ENCODE peak calls at places on chromosome 19, in ten cellular contexts. F is aorta, W is fibroblast of pulmonary artery, P is foreskin fibroblast, H is BE2C, B is fibroblast of the aortic adventitia, N is mammary epithelial cell, E is pancreas, R is A549, V is astrocyte of the spinal cord. A is an unnamed sample.

GRCh38 chr19:38298841-38299680 is 5.0 kb upstream of the C19orf33 start:
- DNase-seq in B (peak), N (no peak), W (no peak), E (no peak), H (no peak), V (peak), R (no peak), P (no peak), F (no peak), A (no peak)

GRCh38 chr19:35846038-35846668 is 6.2 kb downstream of the NPHS1 start:
- DNase-seq in F (no peak), V (no peak), B (no peak), E (no peak), N (no peak), R (peak), P (peak), W (no peak), H (no peak), A (no peak)

GRCh38 chr19:2451741-2452140 is 5.0 kb downstream of the LMNB2 start:
- DNase-seq in P (no peak), B (no peak), N (no peak), W (no peak), H (no peak), E (no peak), F (peak), R (no peak), V (no peak), A (no peak)

GRCh38 chr19:29532956-29533355 is 7.2 kb downstream of the VSTM2B start:
- DNase-seq in P (no peak), N (no peak), F (no peak), B (no peak), E (no peak), V (no peak), R (no peak), H (no peak), W (no peak), A (no peak)

GRCh38 chr19:45499196-45500180 is 1.2 kb downstream of the PPM1N start:
- DNase-seq in V (no peak), N (no peak), P (peak), E (no peak), H (peak), F (peak), B (no peak), R (peak), W (no peak), A (peak)

GRCh38 chr19:28488006-28488405 is 724.9 kb downstream of the UQCRFS1 start:
- DNase-seq in B (no peak), N (no peak), W (no peak), P (no peak), E (no peak), R (no peak), H (no peak), F (no peak), V (no peak), A (no peak)

GRCh38 chr19:45958320-45958719 is 15.3 kb downstream of the NOVA2 start:
- DNase-seq in B (no peak), P (no peak), E (no peak), V (no peak), H (no peak), N (no peak), W (no peak), R (no peak), F (no peak), A (no peak)

GRCh38 chr19:40862785-40863184 is 12.5 kb upstream of the CYP2A6 start:
- DNase-seq in E (no peak), W (peak), B (no peak), P (peak), V (no peak), H (no peak), F (no peak), N (no peak), R (peak), A (peak)

GRCh38 chr19:46610851-46611770 is 10.0 kb downstream of the CALM3 start:
- DNase-seq in V (peak), H (no peak), P (peak), F (peak), R (no peak), B (peak), N (no peak), W (no peak), E (no peak), A (peak)

GRCh38 chr19:55080915-55081772 is 5.5 kb downstream of the EPS8L1 start:
- DNase-seq in F (peak), V (peak), P (peak), B (peak), N (peak), W (peak), H (peak), R (peak), E (peak), A (peak)

GRCh38 chr19:5803752-5804515 is 933 bp upstream of the NRTN start:
- DNase-seq in W (peak), N (peak), R (peak), B (peak), H (peak), E (peak), F (peak), P (peak), V (peak), A (peak)
- H3K4me3 ChIP-seq in W (peak), N (peak), R (peak), B (peak), H (peak), E (no peak), F (no peak), P (peak), V (peak), A (peak)

GRCh38 chr19:6500837-6501739 is 1.0 kb downstream of the TUBB4A start:
- DNase-seq in F (no peak), V (no peak), E (no peak), R (no peak), B (no peak), W (no peak), H (no peak), P (no peak), N (no peak), A (no peak)
- H3K4me3 ChIP-seq in F (no peak), V (no peak), E (peak), R (peak), B (no peak), W (no peak), H (peak), P (no peak), N (no peak), A (no peak)

GRCh38 chr19:49447485-49448431 is 3.9 kb downstream of the PIH1D1 start:
- DNase-seq in V (peak), H (peak), P (peak), F (peak), W (peak), B (peak), R (peak), N (no peak), E (no peak), A (no peak)
- H3K4me3 ChIP-seq in V (no peak), H (no peak), P (no peak), F (no peak), W (no peak), B (no peak), R (no peak), N (no peak), E (no peak), A (no peak)

GRCh38 chr19:51820821-51821446 is 26.0 kb downstream of the FPR3 start:
- DNase-seq in B (no peak), H (no peak), N (no peak), E (no peak), F (no peak), V (no peak), W (no peak), P (no peak), R (no peak), A (no peak)

GRCh38 chr19:51821511-51821910 is 26.6 kb downstream of the FPR3 start:
- DNase-seq in N (no peak), V (no peak), P (no peak), R (no peak), B (no peak), W (no peak), F (no peak), E (no peak), H (no peak), A (no peak)

GRCh38 chr19:51830263-51830662 is 35.3 kb downstream of the FPR3 start:
- DNase-seq in R (no peak), P (no peak), W (peak), H (no peak), N (peak), B (peak), E (no peak), F (no peak), V (no peak), A (peak)

GRCh38 chr19:51821921-51822716 is 27.2 kb downstream of the FPR3 start:
- DNase-seq in N (peak), E (no peak), V (no peak), B (peak), H (no peak), R (no peak), P (peak), F (no peak), W (peak), A (peak)

DNA sequence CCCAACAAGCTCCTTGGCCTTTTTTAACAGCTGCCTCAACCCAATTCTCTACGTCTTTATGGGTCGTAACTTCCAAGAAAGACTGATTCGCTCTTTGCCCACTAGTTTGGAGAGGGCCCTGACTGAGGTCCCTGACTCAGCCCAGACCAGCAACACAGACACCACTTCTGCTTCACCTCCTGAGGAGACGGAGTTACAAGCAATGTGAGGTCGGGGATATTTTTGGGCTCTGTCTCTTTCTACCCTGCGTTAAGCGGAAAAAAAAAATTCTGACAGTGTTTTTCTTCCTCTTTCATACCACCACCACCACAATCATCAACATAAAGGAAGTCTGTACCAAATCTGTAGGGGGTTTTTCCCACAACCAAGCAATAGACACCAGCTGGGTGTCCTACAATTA is 29.6 kb downstream of the FPR3 start:
- DNase-seq in V (no peak), P (no peak), N (no peak), H (no peak), E (no peak), R (no peak), B (no peak), F (peak), W (no peak), A (no peak)
- H3K4me3 ChIP-seq in V (no peak), P (no peak), N (no peak), H (no peak), E (no peak), R (no peak), B (no peak), F (no peak), W (no peak), A (no peak)

GRCh38 chr19:32168111-32168510 is 177.3 kb upstream of the ZNF507 start:
- DNase-seq in H (no peak), N (no peak), V (no peak), B (no peak), W (no peak), E (no peak), R (no peak), F (no peak), P (no peak), A (no peak)

GRCh38 chr19:32165750-32166149 is 179.7 kb upstream of the ZNF507 start:
- DNase-seq in F (no peak), E (no peak), H (no peak), B (no peak), P (no peak), R (no peak), W (no peak), V (no peak), N (no peak), A (no peak)

GRCh38 chr19:32165176-32165575 is 180.2 kb upstream of the ZNF507 start:
- DNase-seq in R (no peak), V (no peak), N (no peak), P (no peak), B (no peak), E (no peak), W (no peak), H (no peak), F (no peak), A (no peak)

GRCh38 chr19:32166238-32166637 is 179.2 kb upstream of the ZNF507 start:
- DNase-seq in N (no peak), P (no peak), R (no peak), E (no peak), F (no peak), W (no peak), B (no peak), H (peak), V (no peak), A (no peak)

DNA sequence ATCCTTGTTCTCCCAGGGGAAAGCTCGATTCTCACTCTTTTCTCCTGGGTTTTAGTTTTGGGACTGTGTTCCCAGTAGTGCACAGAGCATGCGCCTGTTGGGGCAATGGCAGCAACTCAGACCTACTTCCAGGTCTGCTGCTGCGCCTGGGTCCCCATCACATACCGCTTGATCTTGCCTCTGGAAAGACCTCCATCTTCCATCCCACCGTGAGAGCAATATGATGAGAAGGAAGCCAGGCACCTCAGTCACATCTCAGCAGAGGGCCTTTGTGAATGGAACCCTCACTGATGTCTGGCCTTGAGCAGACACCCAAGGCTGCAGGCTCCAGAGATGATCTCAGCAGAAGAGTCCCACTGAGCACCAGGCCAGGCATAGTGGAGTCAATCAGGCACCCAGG is 176.8 kb upstream of the ZNF507 start:
- DNase-seq in V (no peak), R (no peak), B (no peak), F (no peak), P (no peak), N (no peak), E (no peak), H (no peak), W (no peak), A (no peak)
- H3K4me3 ChIP-seq in V (no peak), R (no peak), B (no peak), F (no peak), P (no peak), N (no peak), E (no peak), H (no peak), W (no peak), A (no peak)

DNA sequence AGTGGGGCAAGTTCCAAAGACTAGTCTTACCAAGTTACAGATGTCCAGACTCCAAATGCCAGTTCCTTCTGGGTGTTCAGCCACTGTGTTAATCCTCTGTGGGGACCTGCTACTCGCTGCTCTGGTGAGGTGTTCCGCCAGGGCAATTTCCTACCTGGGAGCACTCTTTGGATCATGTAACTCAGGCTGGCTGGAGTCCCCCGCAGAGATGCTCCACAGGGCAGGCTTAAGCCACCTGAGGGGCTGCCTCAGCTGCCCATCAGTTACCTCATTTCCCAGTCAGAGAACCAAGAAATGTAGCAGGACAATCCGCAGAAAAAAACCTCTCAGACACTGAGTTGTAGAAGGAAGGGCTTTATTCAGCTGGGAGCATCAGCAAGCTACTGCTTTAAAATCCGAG is 133.8 kb downstream of the ZNF737 start:
- DNase-seq in R (no peak), N (no peak), V (no peak), H (no peak), B (no peak), P (no peak), W (no peak), F (no peak), E (no peak), A (no peak)
- H3K4me3 ChIP-seq in R (no peak), N (no peak), V (no peak), H (no peak), B (no peak), P (no peak), W (no peak), F (no peak), E (no peak), A (no peak)

GRCh38 chr19:57668635-57669034 is at the start of gene ZSCAN4:
- DNase-seq in E (no peak), P (no peak), R (no peak), F (no peak), N (no peak), H (no peak), B (no peak), V (no peak), W (no peak), A (no peak)

GRCh38 chr19:57665261-57665806 is 3.4 kb upstream of the ZSCAN4 start:
- DNase-seq in H (no peak), F (no peak), B (no peak), P (no peak), V (no peak), W (no peak), N (no peak), E (no peak), R (no peak), A (no peak)

GRCh38 chr19:57667220-57667619 is 1.5 kb upstream of the ZSCAN4 start:
- DNase-seq in R (no peak), E (no peak), N (no peak), W (no peak), F (no peak), P (no peak), B (no peak), H (no peak), V (no peak), A (no peak)

GRCh38 chr19:57664269-57665127 is 4.2 kb upstream of the ZSCAN4 start:
- DNase-seq in V (peak), N (peak), E (peak), R (no peak), F (peak), W (peak), B (peak), P (peak), H (peak), A (peak)
- H3K4me3 ChIP-seq in V (peak), N (peak), E (peak), R (peak), F (peak), W (peak), B (peak), P (peak), H (peak), A (peak)

GRCh38 chr19:22422220-22422619 is at the start of gene ZNF98:
- DNase-seq in B (no peak), V (no peak), F (peak), N (no peak), E (no peak), P (no peak), R (no peak), H (no peak), W (peak), A (no peak)
- H3K4me3 ChIP-seq in B (no peak), V (no peak), F (peak), N (no peak), E (no peak), P (no peak), R (no peak), H (no peak), W (no peak), A (no peak)

GRCh38 chr19:5112681-5113080 is 143.8 kb downstream of the KDM4B start:
- DNase-seq in E (no peak), W (no peak), B (no peak), N (no peak), R (no peak), F (no peak), P (no peak), H (no peak), V (no peak), A (no peak)

GRCh38 chr19:5114713-5115112 is 145.8 kb downstream of the KDM4B start:
- DNase-seq in F (no peak), E (no peak), R (no peak), N (no peak), W (no peak), B (no peak), V (no peak), H (no peak), P (no peak), A (no peak)

GRCh38 chr19:5113633-5114586 is 145.0 kb downstream of the KDM4B start:
- DNase-seq in R (no peak), N (no peak), W (no peak), H (no peak), V (no peak), B (no peak), E (no peak), P (no peak), F (no peak), A (no peak)

GRCh38 chr19:5112175-5112574 is 143.3 kb downstream of the KDM4B start:
- DNase-seq in R (no peak), E (no peak), P (no peak), W (no peak), F (no peak), N (no peak), V (no peak), B (no peak), H (no peak), A (no peak)

DNA sequence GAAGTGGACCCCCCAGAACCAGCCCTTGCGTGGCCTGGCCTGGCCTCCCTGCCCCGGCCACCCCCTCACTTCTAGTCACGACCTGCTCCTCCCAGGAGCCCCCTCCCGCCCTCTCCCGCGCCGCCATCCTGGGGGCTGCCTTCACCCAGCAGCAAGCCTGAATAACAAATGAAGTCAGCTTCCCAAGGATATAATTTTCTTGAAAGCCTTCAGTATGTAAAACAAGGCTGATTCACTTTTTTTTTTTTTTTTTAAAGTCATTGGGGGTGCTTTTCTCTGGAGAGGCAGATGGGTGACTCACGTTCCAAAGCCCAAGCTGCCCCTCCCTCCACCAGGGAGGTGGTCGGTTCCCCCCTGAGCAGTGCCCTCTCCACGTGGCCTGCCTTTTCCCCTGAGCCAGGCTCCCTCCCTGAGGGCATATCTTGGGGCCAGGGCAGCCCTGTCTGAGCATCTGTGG is 144.2 kb downstream of the KDM4B start:
- DNase-seq in B (peak), E (no peak), R (no peak), P (peak), F (no peak), W (peak), H (peak), V (peak), N (no peak), A (peak)
- H3K4me3 ChIP-seq in B (no peak), E (no peak), R (no peak), P (no peak), F (no peak), W (no peak), H (no peak), V (no peak), N (no peak), A (no peak)

GRCh38 chr19:49427339-49427738 is 2.2 kb downstream of the GFY start:
- DNase-seq in N (no peak), B (no peak), W (no peak), R (no peak), V (no peak), F (no peak), H (no peak), E (no peak), P (no peak), A (no peak)
- H3K4me3 ChIP-seq in N (no peak), B (no peak), W (no peak), R (peak), V (no peak), F (no peak), H (no peak), E (no peak), P (no peak), A (no peak)